ENCODE peak calls at places on chromosomes 4 and X, in six cellular contexts. One of them, this sample, is unnamed.

GRCh38 chr4:77308843-77309242 is 151.8 kb downstream of the CCNG2 start:
- DNase-seq in astrocyte: peak
- DNase-seq in ovary: no peak
- DNase-seq in kidney: no peak
- DNase-seq in MM.1S: peak
- DNase-seq in GM23338: peak
- DNase-seq in this sample: peak

GRCh38 chr4:176193898-176194297 is 1.5 kb downstream of the SPATA4 start:
- DNase-seq in astrocyte: peak
- DNase-seq in ovary: no peak
- DNase-seq in kidney: no peak
- DNase-seq in MM.1S: no peak
- DNase-seq in GM23338: no peak
- DNase-seq in this sample: peak

GRCh38 chr4:3732076-3733028 is 33.8 kb upstream of the ADRA2C start:
- DNase-seq in astrocyte: no peak
- DNase-seq in ovary: no peak
- DNase-seq in kidney: no peak
- DNase-seq in MM.1S: no peak
- DNase-seq in GM23338: no peak
- DNase-seq in this sample: no peak

GRCh38 chr4:139986621-139987510 is 167.1 kb downstream of the MAML3 start:
- DNase-seq in astrocyte: peak
- DNase-seq in ovary: peak
- DNase-seq in kidney: no peak
- DNase-seq in MM.1S: no peak
- DNase-seq in GM23338: no peak
- DNase-seq in this sample: no peak

GRCh38 chrX:150575415-150575814 is 7.0 kb downstream of the MTM1 start:
- DNase-seq in astrocyte: peak
- DNase-seq in ovary: no peak
- DNase-seq in kidney: no peak
- DNase-seq in MM.1S: no peak
- DNase-seq in GM23338: no peak
- DNase-seq in this sample: no peak

GRCh38 chr4:152973614-152974200 is 37.6 kb downstream of the FHDC1 start:
- DNase-seq in astrocyte: peak
- DNase-seq in ovary: no peak
- DNase-seq in kidney: no peak
- DNase-seq in MM.1S: no peak
- DNase-seq in GM23338: no peak
- DNase-seq in this sample: no peak

GRCh38 chrX:68994135-68994882 is 165.5 kb downstream of the EFNB1 start:
- DNase-seq in astrocyte: no peak
- DNase-seq in ovary: no peak
- DNase-seq in kidney: no peak
- DNase-seq in MM.1S: no peak
- DNase-seq in GM23338: no peak
- DNase-seq in this sample: no peak

GRCh38 chr4:2788532-2789103 is 4.3 kb upstream of the SH3BP2 start:
- DNase-seq in astrocyte: no peak
- DNase-seq in ovary: peak
- DNase-seq in kidney: peak
- DNase-seq in MM.1S: no peak
- DNase-seq in GM23338: no peak
- DNase-seq in this sample: no peak

GRCh38 chr4:146059865-146060264 is 115.7 kb upstream of the LSM6 start:
- DNase-seq in astrocyte: no peak
- DNase-seq in ovary: no peak
- DNase-seq in kidney: no peak
- DNase-seq in MM.1S: peak
- DNase-seq in GM23338: no peak
- DNase-seq in this sample: no peak

GRCh38 chrX:2609431-2610238 is 81.5 kb upstream of the CD99 start:
- DNase-seq in astrocyte: no peak
- DNase-seq in ovary: no peak
- DNase-seq in kidney: no peak
- DNase-seq in MM.1S: peak
- DNase-seq in GM23338: peak
- DNase-seq in this sample: no peak

GRCh38 chrX:100512471-100512870 is 72.3 kb upstream of the TNMD start:
- DNase-seq in astrocyte: no peak
- DNase-seq in ovary: no peak
- DNase-seq in kidney: no peak
- DNase-seq in MM.1S: no peak
- DNase-seq in GM23338: peak
- DNase-seq in this sample: no peak

GRCh38 chrX:150291014-150291413 is 72.1 kb upstream of the MAMLD1 start:
- DNase-seq in astrocyte: no peak
- DNase-seq in ovary: no peak
- DNase-seq in kidney: no peak
- DNase-seq in MM.1S: no peak
- DNase-seq in GM23338: no peak
- DNase-seq in this sample: no peak

GRCh38 chr4:1041147-1041935 is 29.9 kb downstream of the FGFRL1 start:
- DNase-seq in astrocyte: peak
- DNase-seq in ovary: no peak
- DNase-seq in kidney: peak
- DNase-seq in MM.1S: no peak
- DNase-seq in GM23338: no peak
- DNase-seq in this sample: peak

GRCh38 chr4:121126449-121127006 is 37.6 kb downstream of the TNIP3 start:
- DNase-seq in astrocyte: no peak
- DNase-seq in ovary: no peak
- DNase-seq in kidney: peak
- DNase-seq in MM.1S: no peak
- DNase-seq in GM23338: peak
- DNase-seq in this sample: no peak

GRCh38 chr4:156291317-156291716 is 337.7 kb upstream of the CTSO start:
- DNase-seq in astrocyte: peak
- DNase-seq in ovary: no peak
- DNase-seq in kidney: no peak
- DNase-seq in MM.1S: no peak
- DNase-seq in GM23338: no peak
- DNase-seq in this sample: peak

GRCh38 chr4:158636619-158637018 is 35.1 kb downstream of the C4orf46 start:
- DNase-seq in astrocyte: no peak
- DNase-seq in ovary: no peak
- DNase-seq in kidney: no peak
- DNase-seq in MM.1S: no peak
- DNase-seq in GM23338: no peak
- DNase-seq in this sample: no peak

GRCh38 chr4:123421227-123421941 is 24.8 kb downstream of the SPRY1 start:
- DNase-seq in astrocyte: no peak
- DNase-seq in ovary: no peak
- DNase-seq in kidney: no peak
- DNase-seq in MM.1S: no peak
- DNase-seq in GM23338: no peak
- DNase-seq in this sample: no peak

GRCh38 chr4:67204441-67204840 is 340.9 kb downstream of the CENPC start:
- DNase-seq in astrocyte: peak
- DNase-seq in ovary: no peak
- DNase-seq in kidney: no peak
- DNase-seq in MM.1S: no peak
- DNase-seq in GM23338: no peak
- DNase-seq in this sample: no peak

GRCh38 chr4:143241892-143242291 is 57.2 kb downstream of the USP38 start:
- DNase-seq in astrocyte: peak
- DNase-seq in ovary: no peak
- DNase-seq in kidney: no peak
- DNase-seq in MM.1S: no peak
- DNase-seq in GM23338: no peak
- DNase-seq in this sample: no peak

GRCh38 chrX:20325786-20326388 is 59.2 kb upstream of the RPS6KA3 start:
- DNase-seq in astrocyte: no peak
- DNase-seq in ovary: no peak
- DNase-seq in kidney: no peak
- DNase-seq in MM.1S: no peak
- DNase-seq in GM23338: no peak
- DNase-seq in this sample: no peak

GRCh38 chr4:146282662-146283061 is 68.3 kb downstream of the REELD1 start:
- DNase-seq in astrocyte: no peak
- DNase-seq in ovary: no peak
- DNase-seq in kidney: no peak
- DNase-seq in MM.1S: no peak
- DNase-seq in GM23338: no peak
- DNase-seq in this sample: no peak

GRCh38 chr4:153276966-153277365 is 67.5 kb upstream of the MND1 start:
- DNase-seq in astrocyte: no peak
- DNase-seq in ovary: no peak
- DNase-seq in kidney: no peak
- DNase-seq in MM.1S: no peak
- DNase-seq in GM23338: no peak
- DNase-seq in this sample: no peak

GRCh38 chrX:24574743-24575142 is 72.4 kb downstream of the PCYT1B start:
- DNase-seq in astrocyte: no peak
- DNase-seq in ovary: no peak
- DNase-seq in kidney: no peak
- DNase-seq in MM.1S: peak
- DNase-seq in GM23338: no peak
- DNase-seq in this sample: no peak

GRCh38 chr4:11710484-11710883 is 281.8 kb upstream of the HS3ST1 start:
- DNase-seq in astrocyte: peak
- DNase-seq in ovary: no peak
- DNase-seq in kidney: no peak
- DNase-seq in MM.1S: no peak
- DNase-seq in GM23338: no peak
- DNase-seq in this sample: no peak

GRCh38 chrX:122196338-122196737 is 987.7 kb upstream of the GRIA3 start:
- DNase-seq in astrocyte: no peak
- DNase-seq in ovary: no peak
- DNase-seq in kidney: no peak
- DNase-seq in MM.1S: no peak
- DNase-seq in GM23338: peak
- DNase-seq in this sample: no peak

GRCh38 chrX:87397103-87397886 is 120.3 kb upstream of the KLHL4 start:
- DNase-seq in astrocyte: peak
- DNase-seq in ovary: no peak
- DNase-seq in kidney: no peak
- DNase-seq in MM.1S: no peak
- DNase-seq in GM23338: no peak
- DNase-seq in this sample: no peak

GRCh38 chr4:45033676-45034410 is 307.5 kb upstream of the GNPDA2 start:
- DNase-seq in astrocyte: no peak
- DNase-seq in ovary: no peak
- DNase-seq in kidney: no peak
- DNase-seq in MM.1S: no peak
- DNase-seq in GM23338: no peak
- DNase-seq in this sample: no peak

GRCh38 chr4:15106417-15106816 is 104.1 kb downstream of the CPEB2 start:
- DNase-seq in astrocyte: no peak
- DNase-seq in ovary: no peak
- DNase-seq in kidney: no peak
- DNase-seq in MM.1S: no peak
- DNase-seq in GM23338: no peak
- DNase-seq in this sample: peak

GRCh38 chr4:1731180-1731579 is 9.9 kb downstream of the TACC3 start:
- DNase-seq in astrocyte: peak
- DNase-seq in ovary: no peak
- DNase-seq in kidney: peak
- DNase-seq in MM.1S: no peak
- DNase-seq in GM23338: no peak
- DNase-seq in this sample: no peak

GRCh38 chrX:152819271-152819670 is 11.3 kb downstream of the CETN2 start:
- DNase-seq in astrocyte: no peak
- DNase-seq in ovary: no peak
- DNase-seq in kidney: no peak
- DNase-seq in MM.1S: no peak
- DNase-seq in GM23338: no peak
- DNase-seq in this sample: no peak
- H3K27ac ChIP-seq in astrocyte: peak
- H3K27ac ChIP-seq in ovary: no peak
- H3K27ac ChIP-seq in kidney: no peak
- H3K27ac ChIP-seq in MM.1S: no peak
- H3K27ac ChIP-seq in GM23338: no peak
- H3K27ac ChIP-seq in this sample: peak

GRCh38 chr4:173777921-173778320 is 247.9 kb upstream of the HAND2 start:
- DNase-seq in astrocyte: no peak
- DNase-seq in ovary: no peak
- DNase-seq in kidney: no peak
- DNase-seq in MM.1S: no peak
- DNase-seq in GM23338: no peak
- DNase-seq in this sample: no peak

GRCh38 chr4:173777421-173777820 is 247.4 kb upstream of the HAND2 start:
- DNase-seq in astrocyte: no peak
- DNase-seq in ovary: no peak
- DNase-seq in kidney: no peak
- DNase-seq in MM.1S: no peak
- DNase-seq in GM23338: no peak
- DNase-seq in this sample: no peak

DNA sequence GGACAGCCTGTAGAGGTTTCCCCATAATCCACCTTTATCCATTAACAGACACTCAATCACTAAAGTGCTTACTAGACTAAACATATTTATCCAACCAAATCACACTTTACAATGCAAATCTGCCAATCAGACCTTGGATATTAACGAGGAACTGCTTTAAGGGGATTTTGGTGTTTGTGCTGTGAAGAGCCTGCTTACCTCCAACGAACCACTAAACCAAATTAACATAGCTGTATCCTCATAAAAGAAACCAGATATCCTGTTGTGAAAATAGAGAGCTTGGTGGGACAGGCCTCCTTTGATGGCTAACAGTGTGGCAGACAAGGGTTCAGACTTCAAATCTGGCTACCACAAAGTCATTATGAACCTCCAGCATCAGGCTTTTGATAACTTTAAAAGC is 252.6 kb upstream of the HAND2 start:
- DNase-seq in astrocyte: no peak
- DNase-seq in ovary: no peak
- DNase-seq in kidney: no peak
- DNase-seq in MM.1S: no peak
- DNase-seq in GM23338: peak
- DNase-seq in this sample: no peak
- TF ChIP-seq CTCF in astrocyte: no peak
- TF ChIP-seq CTCF in ovary: no peak
- TF ChIP-seq CTCF in kidney: no peak
- TF ChIP-seq CTCF in MM.1S: no peak
- TF ChIP-seq CTCF in GM23338: no peak
- TF ChIP-seq CTCF in this sample: no peak

DNA sequence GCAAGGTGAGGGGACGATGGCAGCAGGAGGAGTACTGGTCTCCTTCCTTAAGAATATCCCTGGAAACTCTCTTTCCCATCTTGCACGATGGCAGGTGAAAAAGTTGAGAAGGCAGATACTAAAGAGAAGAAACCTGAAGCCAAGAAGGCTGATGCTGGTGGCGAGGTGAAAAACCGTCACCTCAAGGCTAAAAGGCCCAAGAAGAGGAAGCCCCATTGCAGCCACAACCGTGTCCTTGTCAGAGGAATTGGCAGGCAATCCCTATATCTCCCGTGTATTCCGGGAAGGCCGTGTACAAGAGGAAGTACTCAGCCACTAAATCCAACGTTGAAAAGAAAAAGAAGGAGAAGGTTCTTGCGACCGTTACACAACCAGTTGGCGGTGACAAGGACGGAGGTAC is 40.0 kb downstream of the CRLF2 start:
- DNase-seq in astrocyte: no peak
- DNase-seq in ovary: no peak
- DNase-seq in kidney: no peak
- DNase-seq in MM.1S: no peak
- DNase-seq in GM23338: no peak
- DNase-seq in this sample: no peak
- H3K27ac ChIP-seq in astrocyte: no peak
- H3K27ac ChIP-seq in ovary: no peak
- H3K27ac ChIP-seq in kidney: no peak
- H3K27ac ChIP-seq in MM.1S: peak
- H3K27ac ChIP-seq in GM23338: peak
- H3K27ac ChIP-seq in this sample: no peak

GRCh38 chr4:179867300-179867878 is 2375.8 kb upstream of the TENM3 start:
- DNase-seq in astrocyte: peak
- DNase-seq in ovary: no peak
- DNase-seq in kidney: peak
- DNase-seq in MM.1S: peak
- DNase-seq in GM23338: peak
- DNase-seq in this sample: peak
- TF ChIP-seq CTCF in astrocyte: peak
- TF ChIP-seq CTCF in ovary: no peak
- TF ChIP-seq CTCF in kidney: peak
- TF ChIP-seq CTCF in MM.1S: peak
- TF ChIP-seq CTCF in GM23338: peak
- TF ChIP-seq CTCF in this sample: peak

This sample was measured in brain microvascular endothelial cell.